ENCODE peak calls at places on chromosome 1, in seven cellular contexts. P is CD8-positive, alpha-beta T cell; U is colonic mucosa; L is transverse colon; T is SK-N-SH; Q is MM.1S; Z is CD4-positive, alpha-beta T cell. S is an unnamed sample.

GRCh38 chr1:52659356-52659755 is 26.4 kb downstream of the SHISAL2A start:
- DNase-seq in Q (no peak), T (no peak), L (no peak), Z (no peak), P (no peak), U (no peak), S (no peak)

GRCh38 chr1:93629101-93630059 is 52.3 kb downstream of the BCAR3 start:
- DNase-seq in U (peak), L (peak), Q (peak), T (peak), Z (peak), P (peak), S (no peak)

GRCh38 chr1:51506537-51506936 is 12.5 kb downstream of the EPS15 start:
- DNase-seq in P (no peak), T (no peak), U (no peak), Z (no peak), Q (no peak), L (no peak), S (no peak)

GRCh38 chr1:161177112-161177935 is at the start of gene B4GALT3:
- DNase-seq in L (peak), Q (peak), U (peak), P (peak), Z (peak), T (peak), S (peak)

GRCh38 chr1:181554465-181554864 is 71.1 kb downstream of the CACNA1E start:
- DNase-seq in L (no peak), T (no peak), Z (no peak), U (no peak), Q (no peak), P (no peak), S (no peak)

GRCh38 chr1:59360170-59360569 is 63.3 kb downstream of the FGGY start:
- DNase-seq in P (no peak), L (no peak), T (no peak), U (no peak), Z (no peak), Q (no peak), S (no peak)

GRCh38 chr1:94067196-94067595 is 53.8 kb downstream of the ABCA4 start:
- DNase-seq in Z (no peak), U (no peak), Q (no peak), P (no peak), T (no peak), L (no peak), S (no peak)

GRCh38 chr1:19798486-19799232 is 1.1 kb downstream of the TMCO4 start:
- DNase-seq in L (no peak), Z (no peak), Q (no peak), P (no peak), T (no peak), U (no peak), S (no peak)

GRCh38 chr1:47249755-47250154 is 17.7 kb upstream of the TAL1 start:
- DNase-seq in P (no peak), U (no peak), L (no peak), Q (no peak), Z (no peak), T (no peak), S (no peak)

DNA sequence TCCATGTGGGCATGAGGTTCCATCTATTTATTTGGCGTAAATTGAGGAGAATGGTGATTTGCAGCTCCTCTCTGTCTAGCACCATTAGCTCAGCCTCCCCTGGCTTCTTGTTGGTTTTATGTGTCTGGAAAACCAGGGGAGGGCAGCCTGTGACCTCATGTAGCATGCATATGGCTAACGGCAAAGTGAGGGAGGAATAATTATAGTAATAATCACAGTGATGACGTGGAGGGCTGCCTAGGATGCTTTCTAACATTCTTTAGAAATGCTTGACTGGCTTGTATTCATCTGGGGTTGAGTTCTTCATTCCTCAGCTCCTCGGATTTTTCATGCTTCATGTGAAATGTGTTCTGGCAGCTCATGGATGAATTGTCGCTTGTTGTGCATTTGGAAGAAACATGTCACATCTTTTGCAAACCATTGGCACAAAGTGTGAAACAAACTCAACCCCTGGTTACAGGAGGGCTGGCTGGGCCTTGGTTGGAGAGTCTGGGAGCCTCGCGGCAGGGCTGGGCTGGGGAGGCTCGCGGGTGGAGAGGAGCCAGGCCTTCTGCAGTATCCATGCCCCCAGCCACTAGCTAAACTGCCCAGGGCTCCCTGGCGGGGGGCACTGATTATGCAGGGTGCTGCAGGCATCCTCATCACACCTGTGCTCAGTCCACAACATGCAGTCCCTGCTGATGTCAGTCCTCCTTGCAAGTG is 149.6 kb downstream of the DISC1 start:
- DNase-seq in Q (no peak), L (no peak), U (no peak), Z (no peak), P (no peak), T (no peak), S (no peak)
- TF ChIP-seq CTCF in Q (no peak), L (no peak), U (no peak), Z (no peak), P (no peak), T (no peak), S (peak)

GRCh38 chr1:4585216-4585615 is 69.2 kb upstream of the AJAP1 start:
- DNase-seq in P (peak), Z (no peak), T (peak), U (no peak), Q (peak), L (no peak), S (no peak)
- TF ChIP-seq CTCF in P (peak), Z (peak), T (no peak), U (peak), Q (peak), L (peak), S (no peak)

DNA sequence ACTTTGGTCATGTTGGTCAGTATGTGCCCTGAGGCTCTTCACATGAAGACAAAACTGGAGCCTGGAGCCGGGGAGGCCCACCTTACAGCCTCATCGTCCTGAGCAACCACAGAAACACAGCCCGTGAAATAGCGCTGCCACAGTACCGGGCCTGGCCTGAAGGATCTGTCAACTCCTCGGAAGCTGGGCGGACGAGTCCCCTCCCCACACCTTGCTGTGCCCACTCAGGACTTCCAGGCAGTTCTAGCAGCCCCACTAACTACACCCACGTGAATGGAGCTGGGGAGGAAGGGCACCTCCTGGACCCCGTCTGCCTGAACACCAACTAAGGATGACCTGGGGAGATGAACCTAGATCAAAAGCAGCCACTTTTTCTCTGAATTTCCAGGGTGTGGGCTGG is 24.7 kb downstream of the SDE2 start:
- DNase-seq in Q (no peak), T (no peak), U (no peak), Z (no peak), L (no peak), P (no peak), S (no peak)
- TF ChIP-seq CTCF in Q (no peak), T (no peak), U (no peak), Z (no peak), L (no peak), P (no peak), S (no peak)

GRCh38 chr1:203055983-203056382 is 29.7 kb downstream of the PPFIA4 start:
- DNase-seq in Q (no peak), P (no peak), L (no peak), T (no peak), U (no peak), Z (no peak), S (no peak)

GRCh38 chr1:203054184-203054583 is 27.9 kb downstream of the PPFIA4 start:
- DNase-seq in T (no peak), Q (no peak), L (no peak), P (no peak), Z (no peak), U (no peak), S (no peak)

GRCh38 chr1:203056516-203056915 is 29.3 kb downstream of the MYOG start:
- DNase-seq in L (no peak), P (no peak), T (no peak), U (no peak), Q (no peak), Z (no peak), S (no peak)

GRCh38 chr1:203052556-203053059 is 26.3 kb downstream of the PPFIA4 start:
- DNase-seq in T (no peak), P (no peak), U (no peak), L (no peak), Q (no peak), Z (no peak), S (no peak)

DNA sequence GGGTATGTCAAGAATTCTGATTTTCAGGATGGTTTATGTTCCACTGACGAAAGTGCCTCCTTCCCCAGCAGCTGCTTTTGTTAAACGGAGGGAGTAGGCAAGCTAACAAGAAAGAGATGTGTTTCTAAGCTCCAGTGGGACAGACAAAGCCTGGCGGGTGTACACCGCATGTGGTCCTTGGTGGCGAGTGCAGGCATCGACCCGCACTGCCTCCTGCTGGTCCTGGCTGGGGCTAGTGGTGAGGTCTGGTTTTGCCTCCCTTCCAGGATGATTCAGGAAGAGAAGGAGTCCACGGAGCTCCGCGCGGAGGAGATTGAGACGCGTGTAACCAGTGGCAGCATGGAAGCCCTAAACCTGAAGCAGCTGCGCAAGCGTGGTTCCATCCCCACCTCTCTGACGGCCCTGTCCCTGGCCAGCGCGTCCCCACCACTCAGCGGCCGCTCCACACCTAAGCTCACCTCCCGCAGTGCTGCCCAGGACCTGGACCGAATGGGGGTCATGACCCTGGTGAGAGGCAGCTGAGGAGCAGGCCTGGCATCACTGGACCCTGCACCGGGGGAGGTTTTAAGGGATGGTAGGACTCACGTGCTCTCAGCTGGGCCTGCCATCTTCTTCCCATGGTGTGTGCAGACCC is 29.0 kb downstream of the PPFIA4 start:
- DNase-seq in L (no peak), Q (no peak), T (no peak), U (no peak), P (no peak), Z (no peak), S (no peak)
- TF ChIP-seq CTCF in L (no peak), Q (no peak), T (peak), U (no peak), P (no peak), Z (no peak), S (peak)

GRCh38 chr1:109812691-109813393 is 49.1 kb upstream of the EPS8L3 start:
- DNase-seq in U (no peak), T (no peak), L (no peak), P (no peak), Z (no peak), Q (no peak), S (no peak)
- TF ChIP-seq CTCF in U (no peak), T (no peak), L (no peak), P (no peak), Z (no peak), Q (no peak), S (no peak)

GRCh38 chr1:198444792-198445191 is 95.7 kb downstream of the ATP6V1G3 start:
- DNase-seq in Q (no peak), Z (no peak), U (no peak), T (no peak), L (no peak), P (no peak), S (no peak)

GRCh38 chr1:198449281-198449680 is 91.2 kb downstream of the ATP6V1G3 start:
- DNase-seq in Q (peak), L (no peak), Z (no peak), P (no peak), U (no peak), T (no peak), S (no peak)

GRCh38 chr1:198449727-198450433 is 90.6 kb downstream of the ATP6V1G3 start:
- DNase-seq in Q (no peak), Z (no peak), U (no peak), L (no peak), T (no peak), P (no peak), S (no peak)

GRCh38 chr1:198443374-198444233 is 96.9 kb downstream of the ATP6V1G3 start:
- DNase-seq in L (no peak), T (no peak), Z (no peak), Q (no peak), P (no peak), U (no peak), S (no peak)

GRCh38 chr1:198447468-198447867 is 93.0 kb downstream of the ATP6V1G3 start:
- DNase-seq in Q (no peak), Z (no peak), T (no peak), L (no peak), P (no peak), U (no peak), S (no peak)
- TF ChIP-seq CTCF in Q (no peak), Z (no peak), T (no peak), L (no peak), P (no peak), U (no peak), S (no peak)

DNA sequence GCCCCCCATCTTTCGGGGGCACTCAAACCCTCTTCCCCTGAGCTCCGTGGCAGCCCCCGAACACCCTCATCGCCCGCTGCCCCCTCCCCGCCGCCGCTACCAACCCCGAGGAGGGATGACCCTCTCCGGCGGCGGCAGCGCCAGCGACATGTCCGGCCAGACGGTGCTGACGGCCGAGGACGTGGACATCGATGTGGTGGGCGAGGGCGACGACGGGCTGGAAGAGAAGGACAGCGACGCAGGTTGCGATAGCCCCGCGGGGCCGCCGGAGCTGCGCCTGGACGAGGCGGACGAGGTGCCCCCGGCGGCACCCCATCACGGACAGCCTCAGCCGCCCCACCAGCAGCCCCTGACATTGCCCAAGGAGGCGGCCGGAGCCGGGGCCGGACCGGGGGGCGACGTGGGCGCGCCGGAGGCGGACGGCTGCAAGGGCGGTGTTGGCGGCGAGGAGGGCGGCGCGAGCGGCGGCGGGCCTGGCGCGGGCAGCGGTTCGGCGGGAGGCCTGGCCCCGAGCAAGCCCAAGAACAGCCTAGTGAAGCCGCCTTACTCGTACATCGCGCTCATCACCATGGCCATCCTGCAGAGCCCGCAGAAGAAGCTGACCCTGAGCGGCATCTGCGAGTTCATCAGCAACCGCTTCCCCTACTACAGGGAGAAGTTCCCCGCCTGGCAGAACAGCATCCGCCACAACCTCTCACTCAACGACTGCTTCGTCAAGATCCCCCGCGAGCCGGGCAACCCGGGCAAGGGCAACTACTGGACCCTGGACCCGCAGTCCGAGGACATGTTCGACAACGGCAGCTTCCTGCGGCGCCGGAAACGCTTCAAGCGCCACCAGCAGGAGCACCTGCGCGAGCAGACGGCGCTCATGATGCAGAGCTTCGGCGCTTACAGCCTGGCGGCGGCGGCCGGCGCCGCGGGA is 838 bp downstream of the FOXD3 start:
- DNase-seq in T (peak), P (no peak), Q (no peak), L (peak), U (peak), Z (peak), S (peak)
- TF ChIP-seq CTCF in T (no peak), P (no peak), Q (no peak), L (no peak), U (no peak), Z (no peak), S (peak)

GRCh38 chr1:214823311-214824117 is 220.5 kb downstream of the CENPF start:
- DNase-seq in P (no peak), L (no peak), Z (no peak), U (no peak), T (no peak), Q (no peak), S (no peak)
- TF ChIP-seq CTCF in P (no peak), L (no peak), Z (no peak), U (no peak), T (peak), Q (no peak), S (no peak)